ENCODE peak calls at places on chromosomes 3 and 15, in nine cellular contexts. One of them, this sample, is unnamed.

GRCh38 chr15:36053746-36054145 is 507.8 kb upstream of the DPH6 start:
- DNase-seq in neuronal stem cell: no peak
- DNase-seq in upper lobe of right lung: no peak
- DNase-seq in AG04450: no peak
- DNase-seq in lower lobe of right lung: no peak
- DNase-seq in left ventricle myocardium inferior: no peak
- DNase-seq in iPS DF 6.9: no peak
- DNase-seq in GM23248: no peak
- DNase-seq in body of pancreas: no peak
- DNase-seq in this sample: no peak

GRCh38 chr3:188884299-188885043 is 287.3 kb upstream of the TPRG1 start:
- DNase-seq in GM23248: no peak
- DNase-seq in left ventricle myocardium inferior: no peak
- DNase-seq in lower lobe of right lung: no peak
- DNase-seq in AG04450: no peak
- DNase-seq in iPS DF 6.9: no peak
- DNase-seq in body of pancreas: no peak
- DNase-seq in upper lobe of right lung: no peak
- DNase-seq in neuronal stem cell: no peak
- DNase-seq in this sample: no peak

GRCh38 chr15:80473574-80474223 is 69.5 kb downstream of the ARNT2 start:
- DNase-seq in GM23248: no peak
- DNase-seq in AG04450: no peak
- DNase-seq in body of pancreas: no peak
- DNase-seq in lower lobe of right lung: no peak
- DNase-seq in iPS DF 6.9: no peak
- DNase-seq in neuronal stem cell: no peak
- DNase-seq in left ventricle myocardium inferior: no peak
- DNase-seq in upper lobe of right lung: no peak
- DNase-seq in this sample: peak; percentile 58

GRCh38 chr15:86649277-86649676 is 569.6 kb downstream of the AGBL1 start:
- DNase-seq in lower lobe of right lung: no peak
- DNase-seq in iPS DF 6.9: no peak
- DNase-seq in body of pancreas: no peak
- DNase-seq in GM23248: no peak
- DNase-seq in AG04450: no peak
- DNase-seq in left ventricle myocardium inferior: no peak
- DNase-seq in neuronal stem cell: no peak
- DNase-seq in upper lobe of right lung: no peak
- DNase-seq in this sample: no peak

GRCh38 chr3:73094127-73094526 is 32.7 kb downstream of the EBLN2 start:
- DNase-seq in AG04450: no peak
- DNase-seq in lower lobe of right lung: no peak
- DNase-seq in body of pancreas: no peak
- DNase-seq in neuronal stem cell: no peak
- DNase-seq in upper lobe of right lung: no peak
- DNase-seq in iPS DF 6.9: no peak
- DNase-seq in GM23248: peak; percentile 45
- DNase-seq in left ventricle myocardium inferior: no peak
- DNase-seq in this sample: peak; percentile 56

GRCh38 chr3:171198781-171199472 is 172.4 kb upstream of the SLC2A2 start:
- DNase-seq in AG04450: no peak
- DNase-seq in iPS DF 6.9: no peak
- DNase-seq in GM23248: no peak
- DNase-seq in neuronal stem cell: no peak
- DNase-seq in left ventricle myocardium inferior: no peak
- DNase-seq in lower lobe of right lung: no peak
- DNase-seq in upper lobe of right lung: no peak
- DNase-seq in body of pancreas: no peak
- DNase-seq in this sample: no peak

GRCh38 chr15:80564056-80564455 is 131.1 kb upstream of the ABHD17C start:
- DNase-seq in left ventricle myocardium inferior: no peak
- DNase-seq in AG04450: no peak
- DNase-seq in upper lobe of right lung: no peak
- DNase-seq in neuronal stem cell: no peak
- DNase-seq in iPS DF 6.9: no peak
- DNase-seq in body of pancreas: no peak
- DNase-seq in GM23248: no peak
- DNase-seq in lower lobe of right lung: no peak
- DNase-seq in this sample: no peak

GRCh38 chr15:99435761-99436346 is 129.9 kb upstream of the MEF2A start:
- DNase-seq in iPS DF 6.9: no peak
- DNase-seq in body of pancreas: no peak
- DNase-seq in left ventricle myocardium inferior: no peak
- DNase-seq in neuronal stem cell: no peak
- DNase-seq in AG04450: no peak
- DNase-seq in GM23248: peak; percentile 38
- DNase-seq in lower lobe of right lung: no peak
- DNase-seq in upper lobe of right lung: no peak
- DNase-seq in this sample: no peak

GRCh38 chr3:187748050-187748481 is 2.8 kb upstream of the BCL6 start:
- DNase-seq in neuronal stem cell: peak; percentile 96
- DNase-seq in iPS DF 6.9: no peak
- DNase-seq in body of pancreas: peak; percentile 91
- DNase-seq in lower lobe of right lung: peak; percentile 92
- DNase-seq in left ventricle myocardium inferior: peak; percentile 92
- DNase-seq in upper lobe of right lung: peak; percentile 92
- DNase-seq in GM23248: peak; percentile 81
- DNase-seq in AG04450: no peak
- DNase-seq in this sample: peak; percentile 77

GRCh38 chr15:73628976-73629854 is 4.0 kb downstream of the NPTN start:
- DNase-seq in upper lobe of right lung: no peak
- DNase-seq in GM23248: peak; percentile 37
- DNase-seq in left ventricle myocardium inferior: no peak
- DNase-seq in neuronal stem cell: no peak
- DNase-seq in iPS DF 6.9: no peak
- DNase-seq in AG04450: no peak
- DNase-seq in lower lobe of right lung: no peak
- DNase-seq in body of pancreas: no peak
- DNase-seq in this sample: no peak

GRCh38 chr15:73632670-73633058 is 525 bp downstream of the NPTN start:
- DNase-seq in upper lobe of right lung: no peak
- DNase-seq in neuronal stem cell: peak; percentile 27
- DNase-seq in iPS DF 6.9: no peak
- DNase-seq in AG04450: no peak
- DNase-seq in left ventricle myocardium inferior: peak; percentile 31
- DNase-seq in lower lobe of right lung: peak; percentile 66
- DNase-seq in GM23248: no peak
- DNase-seq in body of pancreas: no peak
- DNase-seq in this sample: no peak

GRCh38 chr15:73630030-73630429 is 3.2 kb downstream of the NPTN start:
- DNase-seq in left ventricle myocardium inferior: no peak
- DNase-seq in body of pancreas: no peak
- DNase-seq in AG04450: no peak
- DNase-seq in upper lobe of right lung: no peak
- DNase-seq in iPS DF 6.9: no peak
- DNase-seq in neuronal stem cell: no peak
- DNase-seq in GM23248: peak; percentile 33
- DNase-seq in lower lobe of right lung: no peak
- DNase-seq in this sample: no peak

GRCh38 chr15:73631915-73632669 is 1.1 kb downstream of the NPTN start:
- DNase-seq in neuronal stem cell: no peak
- DNase-seq in iPS DF 6.9: no peak
- DNase-seq in body of pancreas: peak; percentile 25
- DNase-seq in lower lobe of right lung: no peak
- DNase-seq in left ventricle myocardium inferior: no peak
- DNase-seq in upper lobe of right lung: no peak
- DNase-seq in AG04450: no peak
- DNase-seq in GM23248: peak; percentile 69
- DNase-seq in this sample: peak; percentile 70

GRCh38 chr15:73630796-73631471 is 2.3 kb downstream of the NPTN start:
- DNase-seq in iPS DF 6.9: no peak
- DNase-seq in upper lobe of right lung: no peak
- DNase-seq in lower lobe of right lung: no peak
- DNase-seq in neuronal stem cell: no peak
- DNase-seq in GM23248: peak; percentile 45
- DNase-seq in left ventricle myocardium inferior: no peak
- DNase-seq in AG04450: no peak
- DNase-seq in body of pancreas: no peak
- DNase-seq in this sample: no peak
- H3K4me3 ChIP-seq in iPS DF 6.9: no peak overlapping the region
- H3K4me3 ChIP-seq in upper lobe of right lung: peak overlapping the region; percentile 84
- H3K4me3 ChIP-seq in lower lobe of right lung: peak overlapping the region; percentile 86
- H3K4me3 ChIP-seq in neuronal stem cell: no peak overlapping the region
- H3K4me3 ChIP-seq in GM23248: peak overlapping the region; percentile 82
- H3K4me3 ChIP-seq in left ventricle myocardium inferior: peak overlapping the region; percentile 96
- H3K4me3 ChIP-seq in AG04450: peak overlapping the region; percentile 64
- H3K4me3 ChIP-seq in body of pancreas: no peak overlapping the region
- H3K4me3 ChIP-seq in this sample: no peak overlapping the region

GRCh38 chr3:49869525-49870126 is at the start of gene CAMKV:
- DNase-seq in AG04450: no peak
- DNase-seq in iPS DF 6.9: no peak
- DNase-seq in left ventricle myocardium inferior: no peak
- DNase-seq in lower lobe of right lung: no peak
- DNase-seq in body of pancreas: peak; percentile 25
- DNase-seq in GM23248: peak; percentile 24
- DNase-seq in upper lobe of right lung: no peak
- DNase-seq in neuronal stem cell: peak; percentile 39
- DNase-seq in this sample: peak; percentile 96
- H3K27me3 ChIP-seq in AG04450: peaks cover 64% of the 10 kb centered on the region
- H3K27me3 ChIP-seq in iPS DF 6.9: no peaks in the 10 kb centered on the region
- H3K27me3 ChIP-seq in left ventricle myocardium inferior: peaks cover 69% of the 10 kb centered on the region
- H3K27me3 ChIP-seq in lower lobe of right lung: peaks cover 39% of the 10 kb centered on the region
- H3K27me3 ChIP-seq in body of pancreas: no peaks in the 10 kb centered on the region
- H3K27me3 ChIP-seq in GM23248: peaks cover 35% of the 10 kb centered on the region
- H3K27me3 ChIP-seq in upper lobe of right lung: peaks cover 33% of the 10 kb centered on the region
- H3K27me3 ChIP-seq in neuronal stem cell: no peaks in the 10 kb centered on the region
- H3K27me3 ChIP-seq in this sample: peaks cover 7% of the 10 kb centered on the region

GRCh38 chr3:194512895-194513601 is 26.2 kb upstream of the ATP13A3 start:
- DNase-seq in neuronal stem cell: no peak
- DNase-seq in iPS DF 6.9: no peak
- DNase-seq in body of pancreas: peak; percentile 34
- DNase-seq in GM23248: no peak
- DNase-seq in left ventricle myocardium inferior: no peak
- DNase-seq in upper lobe of right lung: no peak
- DNase-seq in AG04450: no peak
- DNase-seq in lower lobe of right lung: no peak
- DNase-seq in this sample: no peak
- H3K4me3 ChIP-seq in neuronal stem cell: no peak overlapping the region
- H3K4me3 ChIP-seq in iPS DF 6.9: no peak overlapping the region
- H3K4me3 ChIP-seq in body of pancreas: no peak overlapping the region
- H3K4me3 ChIP-seq in GM23248: no peak overlapping the region
- H3K4me3 ChIP-seq in left ventricle myocardium inferior: no peak overlapping the region
- H3K4me3 ChIP-seq in upper lobe of right lung: no peak overlapping the region
- H3K4me3 ChIP-seq in AG04450: no peak overlapping the region
- H3K4me3 ChIP-seq in lower lobe of right lung: no peak overlapping the region
- H3K4me3 ChIP-seq in this sample: no peak overlapping the region

GRCh38 chr3:160475153-160475552 is 25.6 kb upstream of the TRIM59 start:
- DNase-seq in GM23248: no peak
- DNase-seq in AG04450: no peak
- DNase-seq in body of pancreas: no peak
- DNase-seq in left ventricle myocardium inferior: no peak
- DNase-seq in upper lobe of right lung: no peak
- DNase-seq in neuronal stem cell: no peak
- DNase-seq in iPS DF 6.9: no peak
- DNase-seq in lower lobe of right lung: no peak
- DNase-seq in this sample: no peak
- H3K27me3 ChIP-seq in GM23248: no peaks in the 10 kb centered on the region
- H3K27me3 ChIP-seq in AG04450: no peaks in the 10 kb centered on the region
- H3K27me3 ChIP-seq in body of pancreas: no peaks in the 10 kb centered on the region
- H3K27me3 ChIP-seq in left ventricle myocardium inferior: peaks cover 43% of the 10 kb centered on the region
- H3K27me3 ChIP-seq in upper lobe of right lung: no peaks in the 10 kb centered on the region
- H3K27me3 ChIP-seq in neuronal stem cell: no peaks in the 10 kb centered on the region
- H3K27me3 ChIP-seq in iPS DF 6.9: no peaks in the 10 kb centered on the region
- H3K27me3 ChIP-seq in lower lobe of right lung: no peaks in the 10 kb centered on the region
- H3K27me3 ChIP-seq in this sample: no peaks in the 10 kb centered on the region

DNA sequence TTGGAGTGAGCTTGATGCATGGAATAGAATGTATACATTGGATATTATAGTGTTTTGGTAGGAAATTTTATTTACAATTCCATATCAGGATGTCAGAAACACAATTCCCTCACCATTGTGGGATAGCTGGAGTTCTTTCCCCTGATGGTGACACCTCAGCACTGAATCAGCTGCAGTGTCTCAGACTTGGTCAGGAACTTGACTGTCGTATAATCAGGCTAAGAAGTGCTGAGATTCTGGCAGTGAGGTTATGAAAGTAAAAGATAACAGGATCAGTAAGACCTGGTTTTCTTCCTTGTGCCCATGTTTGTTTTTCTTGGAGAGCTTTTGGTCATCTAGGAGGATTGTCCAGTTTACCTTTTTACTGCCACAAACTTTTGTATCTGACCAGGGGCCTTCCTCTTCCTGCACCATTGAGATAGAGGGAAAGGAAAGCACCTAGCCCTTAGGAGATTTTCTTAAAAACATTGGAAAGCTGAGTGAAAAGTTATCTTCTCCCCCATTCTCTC is 27.3 kb upstream of the ST3GAL6 start:
- DNase-seq in lower lobe of right lung: no peak
- DNase-seq in upper lobe of right lung: no peak
- DNase-seq in neuronal stem cell: no peak
- DNase-seq in left ventricle myocardium inferior: no peak
- DNase-seq in AG04450: no peak
- DNase-seq in iPS DF 6.9: no peak
- DNase-seq in GM23248: no peak
- DNase-seq in body of pancreas: no peak
- DNase-seq in this sample: no peak
- H3K4me3 ChIP-seq in lower lobe of right lung: no peak overlapping the region
- H3K4me3 ChIP-seq in upper lobe of right lung: no peak overlapping the region
- H3K4me3 ChIP-seq in neuronal stem cell: no peak overlapping the region
- H3K4me3 ChIP-seq in left ventricle myocardium inferior: no peak overlapping the region
- H3K4me3 ChIP-seq in AG04450: no peak overlapping the region
- H3K4me3 ChIP-seq in iPS DF 6.9: no peak overlapping the region
- H3K4me3 ChIP-seq in GM23248: no peak overlapping the region
- H3K4me3 ChIP-seq in body of pancreas: no peak overlapping the region
- H3K4me3 ChIP-seq in this sample: no peak overlapping the region

DNA sequence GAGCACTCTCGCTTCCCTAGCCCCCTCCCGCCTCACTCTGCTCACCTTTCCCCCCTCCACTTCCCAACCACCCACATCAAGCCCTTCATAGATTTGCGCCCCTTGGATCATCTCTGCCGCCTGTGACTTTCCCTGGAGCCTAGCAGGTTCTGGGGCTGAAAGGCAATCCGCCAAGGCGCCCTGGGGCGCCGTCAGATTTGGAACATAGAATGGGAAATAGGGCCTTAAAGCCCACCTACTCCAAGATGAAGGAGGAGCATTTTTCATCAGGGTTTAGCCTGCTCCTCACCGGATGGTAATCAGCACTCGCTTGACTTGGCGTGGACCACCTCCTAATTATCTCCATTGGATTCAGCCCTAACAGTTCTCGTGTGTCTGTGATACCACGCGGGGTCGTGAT is 1.3 kb downstream of the CPNE4 start:
- DNase-seq in lower lobe of right lung: no peak
- DNase-seq in GM23248: no peak
- DNase-seq in neuronal stem cell: no peak
- DNase-seq in AG04450: no peak
- DNase-seq in left ventricle myocardium inferior: no peak
- DNase-seq in body of pancreas: no peak
- DNase-seq in upper lobe of right lung: no peak
- DNase-seq in iPS DF 6.9: no peak
- DNase-seq in this sample: peak; percentile 17
- H3K27me3 ChIP-seq in lower lobe of right lung: peaks cover 47% of the 10 kb centered on the region
- H3K27me3 ChIP-seq in GM23248: peaks cover 30% of the 10 kb centered on the region
- H3K27me3 ChIP-seq in neuronal stem cell: peaks cover 5% of the 10 kb centered on the region
- H3K27me3 ChIP-seq in AG04450: peaks cover 19% of the 10 kb centered on the region
- H3K27me3 ChIP-seq in left ventricle myocardium inferior: peaks cover 86% of the 10 kb centered on the region
- H3K27me3 ChIP-seq in body of pancreas: no peaks in the 10 kb centered on the region
- H3K27me3 ChIP-seq in upper lobe of right lung: peaks cover 64% of the 10 kb centered on the region
- H3K27me3 ChIP-seq in iPS DF 6.9: peaks cover 2% of the 10 kb centered on the region
- H3K27me3 ChIP-seq in this sample: peaks cover 16% of the 10 kb centered on the region

This sample was measured in H7.